ENCODE peak calls at places on chromosomes 11 and 22, in ten cellular contexts. One of them, this sample, is unnamed.

GRCh38 chr11:36257351-36257750 is 31.9 kb downstream of the COMMD9 start:
- DNase-seq in CD8-positive, alpha-beta T cell: no peak
- DNase-seq in GM12865: no peak
- DNase-seq in AG10803: no peak
- DNase-seq in fibroblast of the aortic adventitia: peak
- DNase-seq in foreskin fibroblast: no peak
- DNase-seq in uterus: peak
- DNase-seq in retinal pigment epithelial cell: no peak
- DNase-seq in Caco-2: no peak
- DNase-seq in BE2C: no peak
- DNase-seq in this sample: no peak

GRCh38 chr22:45548991-45549736 is 46.5 kb downstream of the FBLN1 start:
- DNase-seq in CD8-positive, alpha-beta T cell: no peak
- DNase-seq in GM12865: no peak
- DNase-seq in AG10803: peak
- DNase-seq in fibroblast of the aortic adventitia: peak
- DNase-seq in foreskin fibroblast: peak
- DNase-seq in uterus: peak
- DNase-seq in retinal pigment epithelial cell: no peak
- DNase-seq in Caco-2: no peak
- DNase-seq in BE2C: no peak
- DNase-seq in this sample: peak

GRCh38 chr11:134663506-134664313 is 251.7 kb upstream of the B3GAT1 start:
- DNase-seq in CD8-positive, alpha-beta T cell: no peak
- DNase-seq in GM12865: no peak
- DNase-seq in AG10803: no peak
- DNase-seq in fibroblast of the aortic adventitia: no peak
- DNase-seq in foreskin fibroblast: no peak
- DNase-seq in uterus: no peak
- DNase-seq in retinal pigment epithelial cell: no peak
- DNase-seq in Caco-2: peak
- DNase-seq in BE2C: no peak
- DNase-seq in this sample: no peak

GRCh38 chr11:88352139-88352538 is 14.6 kb upstream of the CTSC start:
- DNase-seq in CD8-positive, alpha-beta T cell: no peak
- DNase-seq in GM12865: no peak
- DNase-seq in AG10803: peak
- DNase-seq in fibroblast of the aortic adventitia: peak
- DNase-seq in foreskin fibroblast: no peak
- DNase-seq in uterus: no peak
- DNase-seq in retinal pigment epithelial cell: peak
- DNase-seq in Caco-2: no peak
- DNase-seq in BE2C: no peak
- DNase-seq in this sample: no peak

GRCh38 chr22:22605074-22605404 is 39.4 kb upstream of the GGTLC2 start:
- DNase-seq in CD8-positive, alpha-beta T cell: no peak
- DNase-seq in GM12865: peak
- DNase-seq in AG10803: no peak
- DNase-seq in fibroblast of the aortic adventitia: no peak
- DNase-seq in foreskin fibroblast: no peak
- DNase-seq in uterus: no peak
- DNase-seq in retinal pigment epithelial cell: no peak
- DNase-seq in Caco-2: no peak
- DNase-seq in BE2C: no peak
- DNase-seq in this sample: no peak

GRCh38 chr22:20186871-20187546 is 36.2 kb upstream of the CCDC188 start:
- DNase-seq in CD8-positive, alpha-beta T cell: no peak
- DNase-seq in GM12865: no peak
- DNase-seq in AG10803: no peak
- DNase-seq in fibroblast of the aortic adventitia: no peak
- DNase-seq in foreskin fibroblast: no peak
- DNase-seq in uterus: no peak
- DNase-seq in retinal pigment epithelial cell: no peak
- DNase-seq in Caco-2: no peak
- DNase-seq in BE2C: no peak
- DNase-seq in this sample: no peak

GRCh38 chr11:125164422-125165110 is at the start of gene PKNOX2:
- DNase-seq in CD8-positive, alpha-beta T cell: peak
- DNase-seq in GM12865: peak
- DNase-seq in AG10803: peak
- DNase-seq in fibroblast of the aortic adventitia: peak
- DNase-seq in foreskin fibroblast: peak
- DNase-seq in uterus: peak
- DNase-seq in retinal pigment epithelial cell: no peak
- DNase-seq in Caco-2: peak
- DNase-seq in BE2C: peak
- DNase-seq in this sample: peak

GRCh38 chr22:21622624-21623401 is 7.0 kb downstream of the YDJC start:
- DNase-seq in CD8-positive, alpha-beta T cell: no peak
- DNase-seq in GM12865: no peak
- DNase-seq in AG10803: no peak
- DNase-seq in fibroblast of the aortic adventitia: no peak
- DNase-seq in foreskin fibroblast: no peak
- DNase-seq in uterus: no peak
- DNase-seq in retinal pigment epithelial cell: no peak
- DNase-seq in Caco-2: no peak
- DNase-seq in BE2C: no peak
- DNase-seq in this sample: no peak

GRCh38 chr11:79720115-79720514 is 279.3 kb upstream of the TENM4 start:
- DNase-seq in CD8-positive, alpha-beta T cell: no peak
- DNase-seq in GM12865: no peak
- DNase-seq in AG10803: no peak
- DNase-seq in fibroblast of the aortic adventitia: no peak
- DNase-seq in foreskin fibroblast: no peak
- DNase-seq in uterus: no peak
- DNase-seq in retinal pigment epithelial cell: peak
- DNase-seq in Caco-2: no peak
- DNase-seq in BE2C: no peak
- DNase-seq in this sample: no peak

DNA sequence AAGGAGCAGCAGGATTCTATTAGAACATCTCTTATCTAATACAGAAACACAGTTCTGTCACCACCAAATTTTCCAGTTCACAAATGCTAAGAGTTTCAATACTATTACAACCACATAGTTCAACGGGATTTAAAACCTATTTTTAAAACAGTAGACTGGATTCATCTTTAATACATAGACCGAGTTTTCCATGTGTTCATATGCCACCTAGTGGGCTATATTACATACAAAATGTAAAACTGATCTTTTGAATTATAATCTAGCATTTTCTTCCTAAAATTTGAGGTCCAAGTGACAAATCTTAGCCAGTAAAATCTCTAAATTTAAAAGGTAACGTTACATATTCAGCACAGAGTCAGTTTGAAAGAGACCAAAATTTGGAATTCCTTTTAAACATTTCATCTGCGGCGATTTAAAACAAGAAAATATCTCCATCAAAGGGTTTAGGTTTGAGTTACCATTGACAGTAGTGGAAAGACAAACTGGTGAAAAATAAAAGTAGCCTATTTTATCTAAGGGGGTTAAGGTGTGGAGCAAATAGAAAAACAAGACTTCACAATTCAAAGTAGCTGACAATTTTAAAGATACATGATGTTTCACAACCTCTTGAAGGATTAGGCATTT is 269.3 kb upstream of the MPPED2 start:
- DNase-seq in CD8-positive, alpha-beta T cell: no peak
- DNase-seq in GM12865: no peak
- DNase-seq in AG10803: peak
- DNase-seq in fibroblast of the aortic adventitia: peak
- DNase-seq in foreskin fibroblast: no peak
- DNase-seq in uterus: no peak
- DNase-seq in retinal pigment epithelial cell: no peak
- DNase-seq in Caco-2: no peak
- DNase-seq in BE2C: no peak
- DNase-seq in this sample: no peak
- TF ChIP-seq CTCF in CD8-positive, alpha-beta T cell: no peak
- TF ChIP-seq CTCF in GM12865: no peak
- TF ChIP-seq CTCF in AG10803: peak
- TF ChIP-seq CTCF in fibroblast of the aortic adventitia: peak
- TF ChIP-seq CTCF in foreskin fibroblast: peak
- TF ChIP-seq CTCF in uterus: peak
- TF ChIP-seq CTCF in retinal pigment epithelial cell: peak
- TF ChIP-seq CTCF in Caco-2: peak
- TF ChIP-seq CTCF in BE2C: no peak
- TF ChIP-seq CTCF in this sample: no peak

GRCh38 chr11:118883368-118884071 is at the start of gene CXCR5:
- DNase-seq in CD8-positive, alpha-beta T cell: peak
- DNase-seq in GM12865: peak
- DNase-seq in AG10803: no peak
- DNase-seq in fibroblast of the aortic adventitia: no peak
- DNase-seq in foreskin fibroblast: no peak
- DNase-seq in uterus: no peak
- DNase-seq in retinal pigment epithelial cell: no peak
- DNase-seq in Caco-2: no peak
- DNase-seq in BE2C: no peak
- DNase-seq in this sample: no peak

GRCh38 chr11:118882489-118882888 is 1.2 kb upstream of the CXCR5 start:
- DNase-seq in CD8-positive, alpha-beta T cell: no peak
- DNase-seq in GM12865: no peak
- DNase-seq in AG10803: peak
- DNase-seq in fibroblast of the aortic adventitia: no peak
- DNase-seq in foreskin fibroblast: no peak
- DNase-seq in uterus: no peak
- DNase-seq in retinal pigment epithelial cell: no peak
- DNase-seq in Caco-2: no peak
- DNase-seq in BE2C: no peak
- DNase-seq in this sample: no peak

GRCh38 chr11:118878187-118878586 is 5.5 kb upstream of the CXCR5 start:
- DNase-seq in CD8-positive, alpha-beta T cell: peak
- DNase-seq in GM12865: no peak
- DNase-seq in AG10803: no peak
- DNase-seq in fibroblast of the aortic adventitia: no peak
- DNase-seq in foreskin fibroblast: no peak
- DNase-seq in uterus: no peak
- DNase-seq in retinal pigment epithelial cell: no peak
- DNase-seq in Caco-2: no peak
- DNase-seq in BE2C: no peak
- DNase-seq in this sample: no peak

GRCh38 chr11:118883004-118883367 is 706 bp upstream of the CXCR5 start:
- DNase-seq in CD8-positive, alpha-beta T cell: no peak
- DNase-seq in GM12865: no peak
- DNase-seq in AG10803: no peak
- DNase-seq in fibroblast of the aortic adventitia: no peak
- DNase-seq in foreskin fibroblast: no peak
- DNase-seq in uterus: no peak
- DNase-seq in retinal pigment epithelial cell: no peak
- DNase-seq in Caco-2: no peak
- DNase-seq in BE2C: no peak
- DNase-seq in this sample: no peak

GRCh38 chr11:118881130-118881717 is 2.5 kb upstream of the CXCR5 start:
- DNase-seq in CD8-positive, alpha-beta T cell: no peak
- DNase-seq in GM12865: no peak
- DNase-seq in AG10803: no peak
- DNase-seq in fibroblast of the aortic adventitia: no peak
- DNase-seq in foreskin fibroblast: no peak
- DNase-seq in uterus: no peak
- DNase-seq in retinal pigment epithelial cell: no peak
- DNase-seq in Caco-2: no peak
- DNase-seq in BE2C: no peak
- DNase-seq in this sample: no peak
- TF ChIP-seq CTCF in CD8-positive, alpha-beta T cell: no peak
- TF ChIP-seq CTCF in GM12865: no peak
- TF ChIP-seq CTCF in AG10803: no peak
- TF ChIP-seq CTCF in fibroblast of the aortic adventitia: no peak
- TF ChIP-seq CTCF in foreskin fibroblast: no peak
- TF ChIP-seq CTCF in uterus: no peak
- TF ChIP-seq CTCF in retinal pigment epithelial cell: no peak
- TF ChIP-seq CTCF in Caco-2: no peak
- TF ChIP-seq CTCF in BE2C: no peak
- TF ChIP-seq CTCF in this sample: no peak

GRCh38 chr11:108115495-108116140 is 5.7 kb upstream of the ACAT1 start:
- DNase-seq in CD8-positive, alpha-beta T cell: no peak
- DNase-seq in GM12865: no peak
- DNase-seq in AG10803: peak
- DNase-seq in fibroblast of the aortic adventitia: peak
- DNase-seq in foreskin fibroblast: peak
- DNase-seq in uterus: peak
- DNase-seq in retinal pigment epithelial cell: peak
- DNase-seq in Caco-2: no peak
- DNase-seq in BE2C: peak
- DNase-seq in this sample: peak

GRCh38 chr11:108112059-108112458 is 9.3 kb upstream of the ACAT1 start:
- DNase-seq in CD8-positive, alpha-beta T cell: no peak
- DNase-seq in GM12865: no peak
- DNase-seq in AG10803: no peak
- DNase-seq in fibroblast of the aortic adventitia: no peak
- DNase-seq in foreskin fibroblast: peak
- DNase-seq in uterus: no peak
- DNase-seq in retinal pigment epithelial cell: no peak
- DNase-seq in Caco-2: no peak
- DNase-seq in BE2C: no peak
- DNase-seq in this sample: no peak

DNA sequence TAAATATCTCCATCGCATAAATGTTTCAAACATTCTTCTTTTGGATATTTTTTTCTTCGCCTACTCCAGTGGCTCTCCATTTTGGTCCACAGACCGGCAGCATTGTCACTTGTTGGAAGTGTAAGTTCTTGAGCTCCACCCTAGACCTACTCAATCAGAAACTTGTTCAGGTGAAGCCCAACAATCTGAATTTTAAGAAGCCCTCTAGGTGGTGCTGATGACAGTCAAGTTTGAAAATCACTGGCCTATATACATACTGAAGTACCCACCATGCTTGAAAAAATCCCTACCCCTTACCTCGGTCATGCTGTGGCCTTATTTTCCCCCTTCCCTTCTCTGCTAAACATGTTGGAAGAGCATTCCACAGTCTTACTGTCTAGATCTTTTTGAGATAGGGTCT is 10.2 kb upstream of the ACAT1 start:
- DNase-seq in CD8-positive, alpha-beta T cell: no peak
- DNase-seq in GM12865: no peak
- DNase-seq in AG10803: no peak
- DNase-seq in fibroblast of the aortic adventitia: no peak
- DNase-seq in foreskin fibroblast: no peak
- DNase-seq in uterus: no peak
- DNase-seq in retinal pigment epithelial cell: no peak
- DNase-seq in Caco-2: no peak
- DNase-seq in BE2C: no peak
- DNase-seq in this sample: no peak
- TF ChIP-seq CTCF in CD8-positive, alpha-beta T cell: no peak
- TF ChIP-seq CTCF in GM12865: no peak
- TF ChIP-seq CTCF in AG10803: no peak
- TF ChIP-seq CTCF in fibroblast of the aortic adventitia: no peak
- TF ChIP-seq CTCF in foreskin fibroblast: no peak
- TF ChIP-seq CTCF in uterus: no peak
- TF ChIP-seq CTCF in retinal pigment epithelial cell: no peak
- TF ChIP-seq CTCF in Caco-2: no peak
- TF ChIP-seq CTCF in BE2C: peak
- TF ChIP-seq CTCF in this sample: no peak

DNA sequence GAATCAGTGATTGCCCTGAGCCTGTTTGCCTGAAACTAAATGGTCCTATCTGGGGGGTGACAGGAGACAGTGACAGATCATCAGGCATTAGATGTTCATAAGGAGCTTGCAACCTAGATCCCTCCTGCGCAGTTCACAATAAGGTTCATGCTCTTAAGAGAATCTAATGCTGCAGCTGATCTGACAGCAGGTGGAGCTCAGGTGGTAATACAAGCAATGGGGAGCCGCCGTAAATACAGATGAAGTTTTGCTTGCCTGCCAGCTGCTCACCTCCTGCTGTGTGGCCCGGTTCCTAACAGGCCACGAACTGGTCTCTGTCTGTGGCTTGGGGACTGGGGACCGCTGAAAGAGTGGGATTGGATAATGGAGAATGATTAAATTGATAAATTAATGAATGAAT is 14.0 kb downstream of the NOX4 start:
- DNase-seq in CD8-positive, alpha-beta T cell: no peak
- DNase-seq in GM12865: no peak
- DNase-seq in AG10803: no peak
- DNase-seq in fibroblast of the aortic adventitia: no peak
- DNase-seq in foreskin fibroblast: no peak
- DNase-seq in uterus: no peak
- DNase-seq in retinal pigment epithelial cell: no peak
- DNase-seq in Caco-2: peak
- DNase-seq in BE2C: no peak
- DNase-seq in this sample: peak
- TF ChIP-seq CTCF in CD8-positive, alpha-beta T cell: no peak
- TF ChIP-seq CTCF in GM12865: no peak
- TF ChIP-seq CTCF in AG10803: no peak
- TF ChIP-seq CTCF in fibroblast of the aortic adventitia: no peak
- TF ChIP-seq CTCF in foreskin fibroblast: no peak
- TF ChIP-seq CTCF in uterus: no peak
- TF ChIP-seq CTCF in retinal pigment epithelial cell: no peak
- TF ChIP-seq CTCF in Caco-2: peak
- TF ChIP-seq CTCF in BE2C: no peak
- TF ChIP-seq CTCF in this sample: no peak

This sample was measured in Calu3.